ENCODE peak calls at places on chromosomes 4 and X, in nine cellular contexts. One of them, this sample, is unnamed.

GRCh38 chr4:41921476-41921875 is 13.8 kb upstream of the TMEM33 start:
- DNase-seq in uterus: no peak
- DNase-seq in pancreas: no peak
- DNase-seq in fibroblast of the aortic adventitia: no peak
- DNase-seq in heart left ventricle: no peak
- DNase-seq in choroid plexus epithelial cell: no peak
- DNase-seq in right lobe of liver: no peak
- DNase-seq in NB4: no peak
- DNase-seq in AG10803: no peak
- DNase-seq in this sample: no peak

GRCh38 chr4:88158360-88159136 is at the start of gene ABCG2:
- DNase-seq in uterus: peak; percentile 31
- DNase-seq in pancreas: peak; percentile 14
- DNase-seq in fibroblast of the aortic adventitia: peak; percentile 55
- DNase-seq in heart left ventricle: peak; percentile 31
- DNase-seq in choroid plexus epithelial cell: peak; percentile 45
- DNase-seq in right lobe of liver: peak; percentile 77
- DNase-seq in NB4: peak; percentile 66
- DNase-seq in AG10803: peak; percentile 47
- DNase-seq in this sample: peak; percentile 36

GRCh38 chr4:93810340-93810992 is 18.1 kb upstream of the ATOH1 start:
- DNase-seq in uterus: peak; percentile 27
- DNase-seq in pancreas: peak; percentile 43
- DNase-seq in fibroblast of the aortic adventitia: no peak
- DNase-seq in heart left ventricle: peak; percentile 28
- DNase-seq in choroid plexus epithelial cell: peak; percentile 2
- DNase-seq in right lobe of liver: no peak
- DNase-seq in NB4: no peak
- DNase-seq in AG10803: no peak
- DNase-seq in this sample: no peak

GRCh38 chr4:22473268-22473667 is 42.6 kb downstream of the ADGRA3 start:
- DNase-seq in uterus: no peak
- DNase-seq in pancreas: no peak
- DNase-seq in fibroblast of the aortic adventitia: peak; percentile 85
- DNase-seq in heart left ventricle: no peak
- DNase-seq in choroid plexus epithelial cell: peak; percentile 91
- DNase-seq in right lobe of liver: no peak
- DNase-seq in NB4: peak; percentile 8
- DNase-seq in AG10803: peak; percentile 41
- DNase-seq in this sample: no peak

GRCh38 chrX:49958727-49959126 is 36.3 kb downstream of the CLCN5 start:
- DNase-seq in uterus: no peak
- DNase-seq in pancreas: no peak
- DNase-seq in fibroblast of the aortic adventitia: no peak
- DNase-seq in heart left ventricle: no peak
- DNase-seq in choroid plexus epithelial cell: no peak
- DNase-seq in right lobe of liver: no peak
- DNase-seq in NB4: no peak
- DNase-seq in AG10803: no peak
- DNase-seq in this sample: no peak

GRCh38 chr4:42339935-42340406 is 57.3 kb upstream of the SHISA3 start:
- DNase-seq in uterus: no peak
- DNase-seq in pancreas: no peak
- DNase-seq in fibroblast of the aortic adventitia: peak; percentile 89
- DNase-seq in heart left ventricle: peak; percentile 73
- DNase-seq in choroid plexus epithelial cell: peak; percentile 37
- DNase-seq in right lobe of liver: no peak
- DNase-seq in NB4: no peak
- DNase-seq in AG10803: no peak
- DNase-seq in this sample: no peak

GRCh38 chr4:102217345-102217744 is 127.9 kb downstream of the SLC39A8 start:
- DNase-seq in uterus: no peak
- DNase-seq in pancreas: no peak
- DNase-seq in fibroblast of the aortic adventitia: peak; percentile 1
- DNase-seq in heart left ventricle: no peak
- DNase-seq in choroid plexus epithelial cell: peak; percentile 7
- DNase-seq in right lobe of liver: no peak
- DNase-seq in NB4: no peak
- DNase-seq in AG10803: no peak
- DNase-seq in this sample: no peak

GRCh38 chr4:78569291-78569821 is 17.8 kb downstream of the ANXA3 start:
- DNase-seq in uterus: no peak
- DNase-seq in pancreas: no peak
- DNase-seq in fibroblast of the aortic adventitia: peak; percentile 92
- DNase-seq in heart left ventricle: no peak
- DNase-seq in choroid plexus epithelial cell: peak; percentile 88
- DNase-seq in right lobe of liver: no peak
- DNase-seq in NB4: no peak
- DNase-seq in AG10803: peak; percentile 87
- DNase-seq in this sample: no peak

GRCh38 chr4:42786350-42787070 is 106.0 kb upstream of the GRXCR1 start:
- DNase-seq in uterus: no peak
- DNase-seq in pancreas: no peak
- DNase-seq in fibroblast of the aortic adventitia: no peak
- DNase-seq in heart left ventricle: no peak
- DNase-seq in choroid plexus epithelial cell: no peak
- DNase-seq in right lobe of liver: no peak
- DNase-seq in NB4: no peak
- DNase-seq in AG10803: no peak
- DNase-seq in this sample: no peak

GRCh38 chr4:188032583-188032982 is 37.0 kb downstream of the ZFP42 start:
- DNase-seq in uterus: no peak
- DNase-seq in pancreas: no peak
- DNase-seq in fibroblast of the aortic adventitia: no peak
- DNase-seq in heart left ventricle: no peak
- DNase-seq in choroid plexus epithelial cell: no peak
- DNase-seq in right lobe of liver: no peak
- DNase-seq in NB4: no peak
- DNase-seq in AG10803: no peak
- DNase-seq in this sample: no peak

GRCh38 chr4:14994242-14994641 is 8.0 kb upstream of the CPEB2 start:
- DNase-seq in uterus: no peak
- DNase-seq in pancreas: no peak
- DNase-seq in fibroblast of the aortic adventitia: peak; percentile 19
- DNase-seq in heart left ventricle: no peak
- DNase-seq in choroid plexus epithelial cell: peak; percentile 47
- DNase-seq in right lobe of liver: no peak
- DNase-seq in NB4: peak; percentile 77
- DNase-seq in AG10803: peak; percentile 17
- DNase-seq in this sample: no peak

GRCh38 chr4:162139412-162139811 is 24.4 kb downstream of the FSTL5 start:
- DNase-seq in uterus: no peak
- DNase-seq in pancreas: no peak
- DNase-seq in fibroblast of the aortic adventitia: no peak
- DNase-seq in heart left ventricle: no peak
- DNase-seq in choroid plexus epithelial cell: no peak
- DNase-seq in right lobe of liver: no peak
- DNase-seq in NB4: no peak
- DNase-seq in AG10803: no peak
- DNase-seq in this sample: no peak

GRCh38 chr4:41874873-41875272 is 60.4 kb upstream of the TMEM33 start:
- DNase-seq in uterus: no peak
- DNase-seq in pancreas: no peak
- DNase-seq in fibroblast of the aortic adventitia: no peak
- DNase-seq in heart left ventricle: no peak
- DNase-seq in choroid plexus epithelial cell: no peak
- DNase-seq in right lobe of liver: no peak
- DNase-seq in NB4: no peak
- DNase-seq in AG10803: no peak
- DNase-seq in this sample: no peak

GRCh38 chr4:101400096-101400495 is 52.8 kb upstream of the PPP3CA start:
- DNase-seq in uterus: no peak
- DNase-seq in pancreas: no peak
- DNase-seq in fibroblast of the aortic adventitia: peak; percentile 34
- DNase-seq in heart left ventricle: no peak
- DNase-seq in choroid plexus epithelial cell: peak; percentile 62
- DNase-seq in right lobe of liver: no peak
- DNase-seq in NB4: no peak
- DNase-seq in AG10803: no peak
- DNase-seq in this sample: no peak

DNA sequence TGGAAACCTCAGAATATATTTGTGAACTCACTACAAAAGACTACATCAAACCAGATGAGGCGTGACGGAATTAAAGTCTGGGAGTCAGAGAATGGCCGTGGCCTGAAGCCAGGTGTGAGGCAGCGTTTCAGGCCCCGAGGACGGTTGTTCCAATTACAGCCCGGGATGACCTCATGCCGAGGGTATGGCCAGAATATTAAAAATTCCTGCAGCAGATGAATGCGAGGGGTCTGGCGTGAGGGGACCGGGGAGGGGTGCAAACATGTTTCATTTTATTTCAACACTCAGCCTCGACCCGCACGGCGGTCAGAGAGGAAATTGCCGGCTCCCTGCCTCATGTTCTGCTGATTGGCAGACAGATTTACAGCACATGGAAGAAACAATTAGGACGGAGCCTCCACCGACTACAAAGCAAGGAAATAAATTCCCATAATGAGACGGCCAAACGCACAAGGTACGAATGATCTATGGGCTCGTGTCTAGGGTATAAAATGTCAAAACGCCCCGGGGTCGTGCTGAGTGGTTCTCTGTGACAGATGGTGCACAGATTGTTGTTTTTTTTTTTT is 289.7 kb downstream of the SHOX start:
- DNase-seq in uterus: no peak
- DNase-seq in pancreas: no peak
- DNase-seq in fibroblast of the aortic adventitia: no peak
- DNase-seq in heart left ventricle: no peak
- DNase-seq in choroid plexus epithelial cell: peak; percentile 30
- DNase-seq in right lobe of liver: no peak
- DNase-seq in NB4: no peak
- DNase-seq in AG10803: peak; percentile 90
- DNase-seq in this sample: no peak
- H3K4me3 ChIP-seq in uterus: no peak overlapping the region
- H3K4me3 ChIP-seq in pancreas: no peak overlapping the region
- H3K4me3 ChIP-seq in fibroblast of the aortic adventitia: no peak overlapping the region
- H3K4me3 ChIP-seq in heart left ventricle: no peak overlapping the region
- H3K4me3 ChIP-seq in choroid plexus epithelial cell: no peak overlapping the region
- H3K4me3 ChIP-seq in right lobe of liver: no peak overlapping the region
- H3K4me3 ChIP-seq in NB4: no peak overlapping the region
- H3K4me3 ChIP-seq in AG10803: no peak overlapping the region
- H3K4me3 ChIP-seq in this sample: no peak overlapping the region

GRCh38 chr4:186623546-186623945 is 68.2 kb upstream of the MTNR1A start:
- DNase-seq in uterus: no peak
- DNase-seq in pancreas: no peak
- DNase-seq in fibroblast of the aortic adventitia: no peak
- DNase-seq in heart left ventricle: no peak
- DNase-seq in choroid plexus epithelial cell: no peak
- DNase-seq in right lobe of liver: no peak
- DNase-seq in NB4: no peak
- DNase-seq in AG10803: no peak
- DNase-seq in this sample: no peak

GRCh38 chr4:186621959-186622553 is 66.7 kb upstream of the MTNR1A start:
- DNase-seq in uterus: no peak
- DNase-seq in pancreas: no peak
- DNase-seq in fibroblast of the aortic adventitia: peak; percentile 88
- DNase-seq in heart left ventricle: no peak
- DNase-seq in choroid plexus epithelial cell: peak; percentile 93
- DNase-seq in right lobe of liver: no peak
- DNase-seq in NB4: no peak
- DNase-seq in AG10803: peak; percentile 92
- DNase-seq in this sample: no peak

GRCh38 chr4:186624951-186625350 is 69.6 kb upstream of the MTNR1A start:
- DNase-seq in uterus: no peak
- DNase-seq in pancreas: no peak
- DNase-seq in fibroblast of the aortic adventitia: peak; percentile 70
- DNase-seq in heart left ventricle: no peak
- DNase-seq in choroid plexus epithelial cell: peak; percentile 88
- DNase-seq in right lobe of liver: no peak
- DNase-seq in NB4: no peak
- DNase-seq in AG10803: peak; percentile 96
- DNase-seq in this sample: no peak

GRCh38 chr4:186627226-186627865 is 72.0 kb upstream of the MTNR1A start:
- DNase-seq in uterus: no peak
- DNase-seq in pancreas: no peak
- DNase-seq in fibroblast of the aortic adventitia: no peak
- DNase-seq in heart left ventricle: no peak
- DNase-seq in choroid plexus epithelial cell: peak; percentile 34
- DNase-seq in right lobe of liver: no peak
- DNase-seq in NB4: peak; percentile 56
- DNase-seq in AG10803: no peak
- DNase-seq in this sample: no peak

DNA sequence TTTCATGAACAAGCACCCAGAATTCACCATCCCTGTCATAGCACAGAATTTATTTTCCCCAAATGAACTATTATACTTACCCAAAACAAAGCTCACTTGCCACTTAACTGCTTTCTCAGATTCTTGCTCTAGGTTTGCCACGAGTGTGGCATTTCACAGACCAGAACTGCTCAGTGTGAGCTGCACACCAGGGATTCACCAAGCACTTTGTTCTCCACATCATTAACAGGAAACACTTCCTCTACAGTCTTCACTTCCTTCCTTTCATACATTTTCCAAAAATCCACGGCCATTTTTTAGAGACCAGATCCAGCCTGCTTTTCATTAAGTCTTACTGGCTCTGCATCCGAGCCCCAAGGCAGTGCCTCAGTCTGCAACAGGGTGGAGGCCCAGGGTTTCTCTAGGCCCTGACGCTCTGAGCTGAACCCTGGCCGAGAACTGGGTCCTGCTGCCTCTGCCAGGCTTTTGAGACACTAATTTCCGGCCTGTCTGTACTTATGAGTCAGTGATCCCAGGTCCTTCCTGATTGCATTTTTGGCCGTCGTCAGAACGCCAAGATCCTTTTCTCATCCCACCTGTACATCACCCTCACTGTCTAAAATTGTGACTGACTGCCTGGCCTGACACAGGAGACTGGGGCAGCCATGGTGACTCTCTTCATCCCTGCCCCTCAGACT is 67.6 kb upstream of the MTNR1A start:
- DNase-seq in uterus: no peak
- DNase-seq in pancreas: no peak
- DNase-seq in fibroblast of the aortic adventitia: peak; percentile 87
- DNase-seq in heart left ventricle: peak; percentile 38
- DNase-seq in choroid plexus epithelial cell: peak; percentile 75
- DNase-seq in right lobe of liver: no peak
- DNase-seq in NB4: no peak
- DNase-seq in AG10803: peak; percentile 84
- DNase-seq in this sample: no peak
- H3K4me3 ChIP-seq in uterus: no peak overlapping the region
- H3K4me3 ChIP-seq in pancreas: no peak overlapping the region
- H3K4me3 ChIP-seq in fibroblast of the aortic adventitia: peak overlapping the region; percentile 3
- H3K4me3 ChIP-seq in heart left ventricle: no peak overlapping the region
- H3K4me3 ChIP-seq in choroid plexus epithelial cell: no peak overlapping the region
- H3K4me3 ChIP-seq in right lobe of liver: no peak overlapping the region
- H3K4me3 ChIP-seq in NB4: no peak overlapping the region
- H3K4me3 ChIP-seq in AG10803: no peak overlapping the region
- H3K4me3 ChIP-seq in this sample: no peak overlapping the region

GRCh38 chrX:2967998-2968909 is 38.1 kb upstream of the ARSH start:
- DNase-seq in uterus: no peak
- DNase-seq in pancreas: no peak
- DNase-seq in fibroblast of the aortic adventitia: peak; percentile 43
- DNase-seq in heart left ventricle: no peak
- DNase-seq in choroid plexus epithelial cell: peak; percentile 67
- DNase-seq in right lobe of liver: no peak
- DNase-seq in NB4: no peak
- DNase-seq in AG10803: peak; percentile 50
- DNase-seq in this sample: peak; percentile 48
- H3K4me3 ChIP-seq in uterus: no peak overlapping the region
- H3K4me3 ChIP-seq in pancreas: peak overlapping the region; percentile 10
- H3K4me3 ChIP-seq in fibroblast of the aortic adventitia: peak overlapping the region; percentile 37
- H3K4me3 ChIP-seq in heart left ventricle: peak overlapping the region; percentile 9
- H3K4me3 ChIP-seq in choroid plexus epithelial cell: peak overlapping the region; percentile 47
- H3K4me3 ChIP-seq in right lobe of liver: no peak overlapping the region
- H3K4me3 ChIP-seq in NB4: no peak overlapping the region
- H3K4me3 ChIP-seq in AG10803: peak overlapping the region; percentile 35
- H3K4me3 ChIP-seq in this sample: peak overlapping the region; percentile 30

GRCh38 chr4:699816-700580 is 5.6 kb upstream of the PCGF3 start:
- DNase-seq in uterus: no peak
- DNase-seq in pancreas: no peak
- DNase-seq in fibroblast of the aortic adventitia: no peak
- DNase-seq in heart left ventricle: no peak
- DNase-seq in choroid plexus epithelial cell: no peak
- DNase-seq in right lobe of liver: no peak
- DNase-seq in NB4: no peak
- DNase-seq in AG10803: no peak
- DNase-seq in this sample: no peak
- H3K4me3 ChIP-seq in uterus: no peak overlapping the region
- H3K4me3 ChIP-seq in pancreas: no peak overlapping the region
- H3K4me3 ChIP-seq in fibroblast of the aortic adventitia: no peak overlapping the region
- H3K4me3 ChIP-seq in heart left ventricle: no peak overlapping the region
- H3K4me3 ChIP-seq in choroid plexus epithelial cell: no peak overlapping the region
- H3K4me3 ChIP-seq in right lobe of liver: no peak overlapping the region
- H3K4me3 ChIP-seq in NB4: no peak overlapping the region
- H3K4me3 ChIP-seq in AG10803: no peak overlapping the region
- H3K4me3 ChIP-seq in this sample: no peak overlapping the region

This sample was measured in dorsolateral prefrontal cortex.